ENCODE peak calls at places on chromosomes 3 and 15, in four cellular contexts. F is BJ, L is dorsolateral prefrontal cortex, D is astrocyte of the spinal cord. Z is an unnamed sample.

GRCh38 chr15:42456971-42457370 is 34.0 kb downstream of the ZNF106 start:
- DNase-seq in D (no peak), F (no peak), L (no peak), Z (no peak)

GRCh38 chr3:54949491-54950044 is 21.7 kb upstream of the LRTM1 start:
- DNase-seq in L (no peak), D (no peak), F (no peak), Z (no peak)

GRCh38 chr15:50051811-50052419 is 67.1 kb downstream of the ATP8B4 start:
- DNase-seq in F (peak), L (peak), D (peak), Z (peak)

GRCh38 chr15:44193651-44194396 is 1.2 kb downstream of the FRMD5 start:
- DNase-seq in L (peak), D (peak), F (no peak), Z (no peak)

GRCh38 chr3:129383292-129383860 is 45.1 kb downstream of the EFCAB12 start:
- DNase-seq in L (peak), D (peak), F (no peak), Z (peak)

GRCh38 chr15:65072027-65072426 is 4.2 kb upstream of the RASL12 start:
- DNase-seq in D (no peak), L (no peak), F (no peak), Z (no peak)

GRCh38 chr3:196174652-196175051 is 36.5 kb downstream of the ZDHHC19 start:
- DNase-seq in L (no peak), D (no peak), F (no peak), Z (no peak)

GRCh38 chr3:196463804-196464203 is 31.6 kb upstream of the UBXN7 start:
- DNase-seq in L (no peak), D (no peak), F (no peak), Z (no peak)

GRCh38 chr3:45127130-45127822 is 18.9 kb downstream of the CDCP1 start:
- DNase-seq in D (no peak), F (no peak), L (no peak), Z (no peak)

GRCh38 chr3:181694805-181695660 is 16.7 kb upstream of the SOX2 start:
- DNase-seq in L (peak), D (peak), F (no peak), Z (no peak)
- TF ChIP-seq CTCF in L (no peak), D (peak), F (no peak), Z (peak)

GRCh38 chr3:29381595-29381994 is 100.7 kb downstream of the RBMS3 start:
- DNase-seq in F (no peak), D (peak), L (no peak), Z (no peak)
- H3K4me3 ChIP-seq in F (no peak), D (no peak), L (no peak), Z (no peak)

DNA sequence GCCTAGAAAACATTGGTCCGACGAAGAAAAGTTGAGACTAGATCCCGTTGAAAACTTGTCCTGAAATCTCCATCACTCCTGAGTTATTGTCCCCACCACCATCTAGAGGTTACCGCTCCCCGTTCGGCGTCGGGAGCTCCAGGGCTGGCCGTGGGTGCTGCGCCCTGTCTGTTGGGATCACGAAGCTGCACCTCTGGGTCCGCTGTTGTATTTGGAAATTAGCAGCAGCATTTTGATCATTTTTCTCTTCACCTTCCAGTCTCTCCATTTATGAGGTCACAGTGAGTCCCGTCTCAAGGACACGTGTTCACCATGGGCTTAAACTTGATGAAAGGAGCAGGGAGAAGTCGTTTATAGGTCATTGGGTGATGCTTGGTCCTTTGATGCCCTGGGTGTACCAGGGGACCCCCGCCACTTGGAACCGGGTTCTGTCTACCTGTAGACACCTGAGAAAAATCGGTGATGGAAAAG is 565 bp downstream of the MANF start:
- DNase-seq in D (no peak), L (peak), F (no peak), Z (no peak)
- TF ChIP-seq CTCF in D (no peak), L (no peak), F (no peak), Z (no peak)

GRCh38 chr3:15637131-15637951 is 35.8 kb downstream of the BTD start:
- DNase-seq in L (no peak), F (no peak), D (peak), Z (no peak)

GRCh38 chr3:15638193-15638890 is 36.8 kb downstream of the BTD start:
- DNase-seq in D (peak), L (no peak), F (no peak), Z (no peak)

GRCh38 chr3:15633766-15634588 is 32.4 kb downstream of the BTD start:
- DNase-seq in L (no peak), D (peak), F (no peak), Z (no peak)

GRCh38 chr3:15634671-15635661 is 33.4 kb downstream of the BTD start:
- DNase-seq in D (peak), F (peak), L (peak), Z (peak)

DNA sequence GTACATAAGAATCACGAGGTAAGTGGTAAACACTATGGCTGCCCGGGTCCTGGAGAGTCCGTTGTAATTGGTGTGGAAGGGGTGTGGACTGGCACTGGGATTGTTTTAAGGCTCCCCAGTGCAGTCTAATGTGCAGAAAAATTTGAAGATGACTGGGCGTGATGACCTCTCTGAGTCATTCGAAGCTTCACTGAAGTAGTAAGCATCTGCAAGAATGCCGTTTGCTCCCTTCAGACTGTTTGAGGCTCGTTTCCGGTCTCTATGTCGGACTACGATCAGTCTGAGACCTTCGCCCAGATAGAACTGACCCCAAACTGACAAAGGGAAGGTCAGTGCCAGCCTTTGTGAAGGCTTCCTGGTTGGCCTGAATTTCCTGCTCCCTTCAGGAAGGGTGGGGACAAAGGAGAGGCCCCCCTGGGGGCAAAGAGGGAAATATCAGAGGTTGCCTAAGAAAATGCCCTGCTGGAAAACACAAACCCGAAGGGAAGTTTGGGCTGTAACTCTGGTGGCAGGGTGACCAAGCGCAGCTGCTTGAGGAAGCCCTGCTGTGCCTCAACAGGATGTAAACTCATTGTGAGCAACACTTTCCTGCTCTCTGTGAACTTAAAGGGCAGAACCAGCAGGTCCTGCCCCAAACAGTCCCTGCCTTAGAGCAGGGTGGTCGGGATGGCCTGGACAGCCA is 34.6 kb downstream of the BTD start:
- DNase-seq in L (no peak), F (peak), D (peak), Z (peak)
- H3K4me3 ChIP-seq in L (no peak), F (no peak), D (no peak), Z (no peak)

GRCh38 chr15:69280783-69281182 is 17.9 kb upstream of the PAQR5 start:
- DNase-seq in L (no peak), F (no peak), D (no peak), Z (no peak)

GRCh38 chr15:69275933-69276565 is 22.7 kb upstream of the PAQR5 start:
- DNase-seq in D (no peak), F (no peak), L (no peak), Z (no peak)

GRCh38 chr15:69279636-69280035 is 19.1 kb upstream of the PAQR5 start:
- DNase-seq in F (no peak), D (no peak), L (no peak), Z (no peak)

GRCh38 chr15:69275104-69275670 is 23.5 kb upstream of the PAQR5 start:
- DNase-seq in F (no peak), L (no peak), D (no peak), Z (no peak)

GRCh38 chr15:69277316-69277715 is 21.4 kb upstream of the PAQR5 start:
- DNase-seq in D (no peak), F (no peak), L (no peak), Z (no peak)
- TF ChIP-seq CTCF in D (no peak), F (no peak), L (no peak), Z (no peak)

GRCh38 chr15:101489236-101489632 is 273 bp downstream of the PCSK6 start:
- DNase-seq in F (no peak), D (no peak), L (peak), Z (no peak)

GRCh38 chr15:101488300-101489164 is 975 bp downstream of the PCSK6 start:
- DNase-seq in L (peak), F (no peak), D (no peak), Z (no peak)

GRCh38 chr15:101490922-101491738 is 1.6 kb upstream of the PCSK6 start:
- DNase-seq in F (no peak), L (peak), D (no peak), Z (no peak)

GRCh38 chr15:101490408-101490891 is 943 bp upstream of the PCSK6 start:
- DNase-seq in D (no peak), L (peak), F (no peak), Z (no peak)

DNA sequence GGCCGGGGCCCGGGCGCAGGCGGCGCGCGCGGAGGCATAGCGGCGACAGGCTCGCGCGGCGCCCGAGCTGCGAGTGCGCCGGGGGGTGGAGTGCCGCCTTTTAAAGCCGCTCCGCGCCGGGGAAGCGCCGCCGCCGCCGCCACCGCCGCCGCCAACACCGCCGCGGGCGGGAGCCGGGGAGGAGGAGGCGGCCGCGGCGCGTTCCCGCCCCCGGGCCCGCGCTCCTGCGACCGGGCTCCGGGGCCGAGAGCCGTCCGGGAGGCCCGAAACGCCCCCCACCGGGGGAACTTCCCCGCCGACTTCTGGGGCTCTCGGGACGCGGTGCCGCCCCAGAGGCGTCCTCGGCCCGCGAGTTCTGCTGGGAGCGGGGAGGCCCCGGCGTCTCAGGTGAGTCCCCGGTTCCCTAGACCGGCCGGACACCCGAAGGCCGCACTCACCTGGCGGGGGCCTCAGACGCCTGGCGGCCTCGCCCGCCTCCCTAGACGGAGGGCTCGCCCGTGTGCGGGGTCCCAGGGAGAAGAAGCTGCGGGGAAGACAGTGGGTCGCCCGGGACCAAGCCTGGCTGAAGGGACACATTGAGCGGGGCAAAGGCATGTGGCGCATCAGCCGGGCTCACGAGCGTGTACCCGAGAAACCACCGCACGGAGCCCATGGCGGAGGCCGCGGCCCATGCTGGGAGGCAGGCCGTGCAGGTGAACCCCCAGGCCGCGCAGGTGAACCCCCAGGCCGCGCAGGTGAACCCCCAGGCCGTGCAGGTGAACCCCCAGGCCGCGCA is at the start of gene PCSK6:
- DNase-seq in D (no peak), F (no peak), L (peak), Z (no peak)
- H3K4me3 ChIP-seq in D (no peak), F (peak), L (peak), Z (no peak)

GRCh38 chr3:134505485-134505884 is 19.6 kb downstream of the CEP63 start:
- DNase-seq in D (no peak), L (no peak), F (no peak), Z (no peak)
- TF ChIP-seq CTCF in D (no peak), L (no peak), F (no peak), Z (no peak)

GRCh38 chr15:31362121-31362520 is 35.5 kb downstream of the KLF13 start:
- DNase-seq in F (no peak), L (no peak), D (no peak), Z (no peak)
- H3K4me3 ChIP-seq in F (no peak), L (no peak), D (no peak), Z (no peak)

GRCh38 chr3:168052517-168052916 is 43.2 kb downstream of the GOLIM4 start:
- DNase-seq in D (no peak), F (no peak), L (no peak), Z (no peak)
- TF ChIP-seq CTCF in D (no peak), F (no peak), L (no peak), Z (no peak)